ENCODE peak calls at places on chromosomes 16 and 17, in seven cellular contexts. One of them, this sample, is unnamed.

GRCh38 chr16:53257001-53257400 is 177.3 kb upstream of the RBL2 start:
- DNase-seq in cardiac muscle cell: no peak
- DNase-seq in effector memory CD4-positive, alpha-beta T cell: no peak
- DNase-seq in brain microvascular endothelial cell: no peak
- DNase-seq in mammary epithelial cell: peak
- DNase-seq in skeletal muscle cell: peak
- DNase-seq in AG04449: peak
- DNase-seq in this sample: peak

GRCh38 chr17:78356163-78356713 is 3.6 kb downstream of the SOCS3 start:
- DNase-seq in AG04449: no peak
- DNase-seq in effector memory CD4-positive, alpha-beta T cell: peak
- DNase-seq in mammary epithelial cell: peak
- DNase-seq in cardiac muscle cell: peak
- DNase-seq in brain microvascular endothelial cell: peak
- DNase-seq in skeletal muscle cell: peak
- DNase-seq in this sample: peak

GRCh38 chr17:30956764-30957374 is 14.0 kb upstream of the RNF135 start:
- DNase-seq in skeletal muscle cell: no peak
- DNase-seq in brain microvascular endothelial cell: no peak
- DNase-seq in mammary epithelial cell: no peak
- DNase-seq in effector memory CD4-positive, alpha-beta T cell: no peak
- DNase-seq in AG04449: no peak
- DNase-seq in cardiac muscle cell: peak
- DNase-seq in this sample: no peak

GRCh38 chr16:8644151-8644512 is 22.6 kb downstream of the METTL22 start:
- DNase-seq in AG04449: no peak
- DNase-seq in brain microvascular endothelial cell: no peak
- DNase-seq in skeletal muscle cell: no peak
- DNase-seq in mammary epithelial cell: no peak
- DNase-seq in cardiac muscle cell: no peak
- DNase-seq in effector memory CD4-positive, alpha-beta T cell: no peak
- DNase-seq in this sample: no peak

GRCh38 chr17:67434061-67434525 is 57.0 kb downstream of the PITPNC1 start:
- DNase-seq in skeletal muscle cell: no peak
- DNase-seq in AG04449: no peak
- DNase-seq in effector memory CD4-positive, alpha-beta T cell: peak
- DNase-seq in mammary epithelial cell: no peak
- DNase-seq in cardiac muscle cell: no peak
- DNase-seq in brain microvascular endothelial cell: no peak
- DNase-seq in this sample: no peak

GRCh38 chr16:85916141-85916890 is 17.4 kb downstream of the IRF8 start:
- DNase-seq in skeletal muscle cell: no peak
- DNase-seq in mammary epithelial cell: peak
- DNase-seq in effector memory CD4-positive, alpha-beta T cell: no peak
- DNase-seq in cardiac muscle cell: peak
- DNase-seq in brain microvascular endothelial cell: no peak
- DNase-seq in AG04449: no peak
- DNase-seq in this sample: no peak

GRCh38 chr17:28227278-28228108 is 91.5 kb upstream of the TMEM97 start:
- DNase-seq in cardiac muscle cell: peak
- DNase-seq in brain microvascular endothelial cell: peak
- DNase-seq in effector memory CD4-positive, alpha-beta T cell: no peak
- DNase-seq in skeletal muscle cell: no peak
- DNase-seq in mammary epithelial cell: peak
- DNase-seq in AG04449: no peak
- DNase-seq in this sample: peak

GRCh38 chr17:80265205-80266068 is 4.8 kb downstream of the RNF213 start:
- DNase-seq in effector memory CD4-positive, alpha-beta T cell: peak
- DNase-seq in skeletal muscle cell: no peak
- DNase-seq in mammary epithelial cell: no peak
- DNase-seq in AG04449: no peak
- DNase-seq in brain microvascular endothelial cell: no peak
- DNase-seq in cardiac muscle cell: no peak
- DNase-seq in this sample: no peak

DNA sequence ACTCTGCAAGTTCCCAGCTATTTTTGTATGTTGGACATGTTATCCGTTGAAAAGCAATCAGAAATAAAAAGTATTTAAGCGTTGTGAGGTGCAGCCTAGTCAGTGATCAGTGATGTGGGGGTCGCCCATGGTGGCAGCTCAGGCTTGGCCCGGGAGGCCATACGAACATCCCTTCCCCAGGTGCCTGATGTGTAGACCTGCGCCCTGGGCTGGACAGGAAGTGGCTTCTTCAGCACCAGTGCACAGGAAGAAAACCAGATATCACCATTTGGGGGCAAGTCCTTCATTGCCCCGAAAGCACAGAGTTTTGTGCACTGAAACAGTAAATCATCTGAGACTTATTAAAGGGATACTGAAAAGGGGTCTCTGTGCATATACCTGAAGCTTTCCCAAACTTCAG is 98.9 kb downstream of the SOCS1 start:
- DNase-seq in AG04449: no peak
- DNase-seq in brain microvascular endothelial cell: no peak
- DNase-seq in mammary epithelial cell: no peak
- DNase-seq in effector memory CD4-positive, alpha-beta T cell: no peak
- DNase-seq in skeletal muscle cell: no peak
- DNase-seq in cardiac muscle cell: no peak
- DNase-seq in this sample: no peak
- H3K4me3 ChIP-seq in AG04449: no peak
- H3K4me3 ChIP-seq in brain microvascular endothelial cell: no peak
- H3K4me3 ChIP-seq in mammary epithelial cell: no peak
- H3K4me3 ChIP-seq in effector memory CD4-positive, alpha-beta T cell: no peak
- H3K4me3 ChIP-seq in skeletal muscle cell: no peak
- H3K4me3 ChIP-seq in cardiac muscle cell: no peak
- H3K4me3 ChIP-seq in this sample: no peak

GRCh38 chr17:45991341-45991740 is 7.7 kb upstream of the STH start:
- DNase-seq in cardiac muscle cell: no peak
- DNase-seq in effector memory CD4-positive, alpha-beta T cell: no peak
- DNase-seq in skeletal muscle cell: no peak
- DNase-seq in mammary epithelial cell: no peak
- DNase-seq in brain microvascular endothelial cell: no peak
- DNase-seq in AG04449: no peak
- DNase-seq in this sample: no peak

GRCh38 chr17:45994228-45994627 is 4.8 kb upstream of the STH start:
- DNase-seq in mammary epithelial cell: no peak
- DNase-seq in AG04449: no peak
- DNase-seq in skeletal muscle cell: no peak
- DNase-seq in brain microvascular endothelial cell: no peak
- DNase-seq in cardiac muscle cell: no peak
- DNase-seq in effector memory CD4-positive, alpha-beta T cell: no peak
- DNase-seq in this sample: no peak

GRCh38 chr17:45992904-45993303 is 6.1 kb upstream of the STH start:
- DNase-seq in brain microvascular endothelial cell: no peak
- DNase-seq in effector memory CD4-positive, alpha-beta T cell: no peak
- DNase-seq in skeletal muscle cell: no peak
- DNase-seq in AG04449: no peak
- DNase-seq in cardiac muscle cell: peak
- DNase-seq in mammary epithelial cell: no peak
- DNase-seq in this sample: no peak

GRCh38 chr17:45990836-45991235 is 8.2 kb upstream of the STH start:
- DNase-seq in effector memory CD4-positive, alpha-beta T cell: no peak
- DNase-seq in skeletal muscle cell: no peak
- DNase-seq in AG04449: no peak
- DNase-seq in mammary epithelial cell: no peak
- DNase-seq in cardiac muscle cell: no peak
- DNase-seq in brain microvascular endothelial cell: no peak
- DNase-seq in this sample: no peak

DNA sequence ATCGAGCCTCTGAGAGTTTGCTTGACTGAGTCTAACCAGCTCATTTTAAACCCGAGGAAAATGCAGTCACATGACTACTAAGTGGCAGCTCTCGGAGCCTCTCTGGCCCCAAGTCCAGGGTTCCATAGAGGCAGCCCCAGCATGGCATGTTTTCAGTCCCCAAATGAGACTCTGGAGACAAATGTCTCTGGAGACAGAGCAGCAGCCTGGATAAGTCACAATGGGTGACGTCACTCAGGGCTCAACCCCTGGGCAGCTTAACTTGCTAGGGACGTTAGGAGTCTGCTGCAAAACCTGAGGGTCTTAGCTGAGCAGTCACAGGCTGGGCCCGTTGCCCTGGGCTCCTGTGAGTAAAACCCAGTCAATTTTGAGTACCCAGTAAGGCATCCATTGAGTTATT is 6.9 kb upstream of the STH start:
- DNase-seq in effector memory CD4-positive, alpha-beta T cell: no peak
- DNase-seq in cardiac muscle cell: no peak
- DNase-seq in brain microvascular endothelial cell: no peak
- DNase-seq in skeletal muscle cell: no peak
- DNase-seq in mammary epithelial cell: no peak
- DNase-seq in AG04449: no peak
- DNase-seq in this sample: no peak
- H3K4me3 ChIP-seq in effector memory CD4-positive, alpha-beta T cell: no peak
- H3K4me3 ChIP-seq in cardiac muscle cell: no peak
- H3K4me3 ChIP-seq in brain microvascular endothelial cell: no peak
- H3K4me3 ChIP-seq in skeletal muscle cell: no peak
- H3K4me3 ChIP-seq in mammary epithelial cell: no peak
- H3K4me3 ChIP-seq in AG04449: no peak
- H3K4me3 ChIP-seq in this sample: no peak

DNA sequence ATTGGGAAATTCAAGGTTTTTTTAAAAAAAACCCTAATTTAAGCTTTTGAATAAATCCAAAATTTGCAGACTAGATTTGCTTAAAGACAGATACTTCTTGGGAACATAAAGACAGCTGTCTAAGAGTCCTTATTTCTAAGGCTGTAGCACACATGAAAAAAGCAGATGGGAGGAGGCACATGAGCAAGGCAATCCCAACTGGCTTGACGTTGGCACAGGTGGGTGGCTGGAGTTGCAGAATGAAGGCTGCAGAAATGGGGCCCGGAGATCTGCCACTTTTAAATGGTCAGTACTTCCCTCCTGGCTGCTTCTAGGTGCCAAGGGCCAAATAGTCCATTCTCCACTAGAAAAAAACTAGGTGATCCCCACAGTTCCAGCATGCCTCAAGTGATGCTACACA is 4.4 kb downstream of the KIAA0753 start:
- DNase-seq in AG04449: no peak
- DNase-seq in skeletal muscle cell: no peak
- DNase-seq in cardiac muscle cell: no peak
- DNase-seq in brain microvascular endothelial cell: no peak
- DNase-seq in effector memory CD4-positive, alpha-beta T cell: no peak
- DNase-seq in mammary epithelial cell: no peak
- DNase-seq in this sample: no peak
- H3K4me3 ChIP-seq in AG04449: no peak
- H3K4me3 ChIP-seq in skeletal muscle cell: no peak
- H3K4me3 ChIP-seq in cardiac muscle cell: no peak
- H3K4me3 ChIP-seq in brain microvascular endothelial cell: no peak
- H3K4me3 ChIP-seq in effector memory CD4-positive, alpha-beta T cell: no peak
- H3K4me3 ChIP-seq in mammary epithelial cell: no peak
- H3K4me3 ChIP-seq in this sample: no peak

DNA sequence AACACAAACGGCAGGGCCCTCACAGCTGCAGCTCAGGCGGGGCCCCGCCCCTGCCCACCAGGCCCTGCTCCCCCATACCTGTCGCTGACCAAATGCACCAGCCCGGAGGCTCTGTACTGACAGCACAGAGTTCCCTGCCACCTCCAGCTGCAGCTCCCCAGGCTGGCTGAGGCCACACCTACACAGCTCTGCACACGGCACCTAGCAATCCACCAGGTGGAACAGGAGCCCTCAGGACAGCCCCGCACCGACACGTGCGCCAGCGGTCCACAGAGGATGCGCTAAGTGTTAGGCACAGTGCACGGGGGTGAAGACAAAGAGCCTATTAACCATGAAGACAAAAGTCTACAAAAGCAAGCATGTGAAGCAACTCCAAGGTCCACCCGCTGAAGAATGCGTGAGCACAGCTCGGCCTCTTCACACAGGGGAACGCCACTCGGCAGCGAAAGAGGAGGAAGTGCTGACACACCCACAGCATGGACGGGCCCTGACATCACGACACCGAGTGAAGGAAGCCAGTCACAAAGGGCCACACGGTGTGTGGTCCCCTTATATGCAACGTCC is 5.4 kb downstream of the ZCCHC14 start:
- DNase-seq in AG04449: no peak
- DNase-seq in effector memory CD4-positive, alpha-beta T cell: no peak
- DNase-seq in mammary epithelial cell: peak
- DNase-seq in cardiac muscle cell: peak
- DNase-seq in skeletal muscle cell: no peak
- DNase-seq in brain microvascular endothelial cell: no peak
- DNase-seq in this sample: peak
- H3K4me3 ChIP-seq in AG04449: no peak
- H3K4me3 ChIP-seq in effector memory CD4-positive, alpha-beta T cell: no peak
- H3K4me3 ChIP-seq in mammary epithelial cell: peak
- H3K4me3 ChIP-seq in cardiac muscle cell: no peak
- H3K4me3 ChIP-seq in skeletal muscle cell: no peak
- H3K4me3 ChIP-seq in brain microvascular endothelial cell: no peak
- H3K4me3 ChIP-seq in this sample: peak

GRCh38 chr16:70801611-70802010 is 653 bp upstream of the VAC14 start:
- DNase-seq in cardiac muscle cell: no peak
- DNase-seq in mammary epithelial cell: no peak
- DNase-seq in AG04449: no peak
- DNase-seq in brain microvascular endothelial cell: no peak
- DNase-seq in effector memory CD4-positive, alpha-beta T cell: no peak
- DNase-seq in skeletal muscle cell: no peak
- DNase-seq in this sample: no peak
- H3K4me3 ChIP-seq in cardiac muscle cell: peak
- H3K4me3 ChIP-seq in mammary epithelial cell: peak
- H3K4me3 ChIP-seq in AG04449: no peak
- H3K4me3 ChIP-seq in brain microvascular endothelial cell: no peak
- H3K4me3 ChIP-seq in effector memory CD4-positive, alpha-beta T cell: peak
- H3K4me3 ChIP-seq in skeletal muscle cell: no peak
- H3K4me3 ChIP-seq in this sample: peak

GRCh38 chr17:38453951-38454421 is 25.7 kb downstream of the ARHGAP23 start:
- DNase-seq in cardiac muscle cell: no peak
- DNase-seq in AG04449: no peak
- DNase-seq in skeletal muscle cell: no peak
- DNase-seq in mammary epithelial cell: no peak
- DNase-seq in effector memory CD4-positive, alpha-beta T cell: no peak
- DNase-seq in brain microvascular endothelial cell: no peak
- DNase-seq in this sample: no peak
- H3K4me3 ChIP-seq in cardiac muscle cell: no peak
- H3K4me3 ChIP-seq in AG04449: peak
- H3K4me3 ChIP-seq in skeletal muscle cell: peak
- H3K4me3 ChIP-seq in mammary epithelial cell: peak
- H3K4me3 ChIP-seq in effector memory CD4-positive, alpha-beta T cell: no peak
- H3K4me3 ChIP-seq in brain microvascular endothelial cell: peak
- H3K4me3 ChIP-seq in this sample: peak

GRCh38 chr17:59331929-59332889 is 754 bp downstream of the YPEL2 start:
- DNase-seq in cardiac muscle cell: peak
- DNase-seq in mammary epithelial cell: peak
- DNase-seq in effector memory CD4-positive, alpha-beta T cell: no peak
- DNase-seq in skeletal muscle cell: no peak
- DNase-seq in brain microvascular endothelial cell: no peak
- DNase-seq in AG04449: no peak
- DNase-seq in this sample: no peak

GRCh38 chr17:59328534-59329095 is 2.8 kb upstream of the YPEL2 start:
- DNase-seq in cardiac muscle cell: no peak
- DNase-seq in skeletal muscle cell: no peak
- DNase-seq in effector memory CD4-positive, alpha-beta T cell: no peak
- DNase-seq in brain microvascular endothelial cell: no peak
- DNase-seq in mammary epithelial cell: no peak
- DNase-seq in AG04449: no peak
- DNase-seq in this sample: no peak

GRCh38 chr17:59329558-59330313 is 1.7 kb upstream of the YPEL2 start:
- DNase-seq in brain microvascular endothelial cell: peak
- DNase-seq in effector memory CD4-positive, alpha-beta T cell: peak
- DNase-seq in skeletal muscle cell: peak
- DNase-seq in cardiac muscle cell: peak
- DNase-seq in AG04449: peak
- DNase-seq in mammary epithelial cell: peak
- DNase-seq in this sample: peak

GRCh38 chr17:59331129-59331928 is at the start of gene YPEL2:
- DNase-seq in AG04449: peak
- DNase-seq in cardiac muscle cell: peak
- DNase-seq in effector memory CD4-positive, alpha-beta T cell: peak
- DNase-seq in mammary epithelial cell: peak
- DNase-seq in skeletal muscle cell: peak
- DNase-seq in brain microvascular endothelial cell: peak
- DNase-seq in this sample: peak

GRCh38 chr17:59330314-59330942 is 1.0 kb upstream of the YPEL2 start:
- DNase-seq in skeletal muscle cell: no peak
- DNase-seq in mammary epithelial cell: no peak
- DNase-seq in effector memory CD4-positive, alpha-beta T cell: no peak
- DNase-seq in cardiac muscle cell: peak
- DNase-seq in AG04449: no peak
- DNase-seq in brain microvascular endothelial cell: no peak
- DNase-seq in this sample: no peak
- H3K4me3 ChIP-seq in skeletal muscle cell: no peak
- H3K4me3 ChIP-seq in mammary epithelial cell: no peak
- H3K4me3 ChIP-seq in effector memory CD4-positive, alpha-beta T cell: no peak
- H3K4me3 ChIP-seq in cardiac muscle cell: peak
- H3K4me3 ChIP-seq in AG04449: no peak
- H3K4me3 ChIP-seq in brain microvascular endothelial cell: no peak
- H3K4me3 ChIP-seq in this sample: no peak